ENCODE peak calls at places on chromosomes 13 and 19, in four cellular contexts. O, N, V and D are unnamed samples.

GRCh38 chr13:45511310-45512147 is 46.8 kb downstream of the COG3 start:
- DNase-seq in O (peak; percentile 83), N (peak; percentile 79), V (peak; percentile 85), D (peak; percentile 78)

GRCh38 chr19:5585461-5586299 is 17.9 kb upstream of the TINCR start:
- DNase-seq in O (no peak), N (peak; percentile 33), V (no peak), D (no peak)

GRCh38 chr19:29278716-29279115 is 65.8 kb upstream of the UQCRFS1 start:
- DNase-seq in O (no peak), N (no peak), V (no peak), D (no peak)

GRCh38 chr19:10431943-10432735 is 11.8 kb downstream of the PDE4A start:
- DNase-seq in O (no peak), N (no peak), V (peak; percentile 58), D (peak; percentile 80)

GRCh38 chr13:95438297-95438696 is 114.2 kb upstream of the CLDN10 start:
- DNase-seq in O (no peak), N (no peak), V (peak; percentile 72), D (no peak)

GRCh38 chr13:95296326-95296939 is 4.8 kb downstream of the ABCC4 start:
- DNase-seq in O (no peak), N (no peak), V (peak; percentile 25), D (peak; percentile 39)

GRCh38 chr13:44013666-44014291 is 134.1 kb downstream of the LACC1 start:
- DNase-seq in O (peak; percentile 77), N (peak; percentile 84), V (peak; percentile 50), D (peak; percentile 61)

GRCh38 chr19:45782820-45783785 is 813 bp upstream of the DMPK start:
- DNase-seq in O (peak; percentile 71), N (peak; percentile 46), V (peak; percentile 56), D (peak; percentile 92)

GRCh38 chr13:25170554-25171107 is 1.5 kb downstream of the AMER2 start:
- DNase-seq in O (no peak), N (no peak), V (peak; percentile 4), D (peak; percentile 9)

GRCh38 chr19:11096210-11096841 is 7.1 kb downstream of the LDLR start:
- DNase-seq in O (peak; percentile 47), N (peak; percentile 92), V (peak; percentile 85), D (peak; percentile 75)

GRCh38 chr13:75566658-75567057 is 17.1 kb downstream of the UCHL3 start:
- DNase-seq in O (peak; percentile 71), N (peak; percentile 67), V (peak; percentile 67), D (peak; percentile 70)

GRCh38 chr13:21674271-21675009 is 3.6 kb downstream of the FGF9 start:
- DNase-seq in O (no peak), N (no peak), V (no peak), D (peak; percentile 42)

GRCh38 chr13:52862358-52863206 is 14.1 kb upstream of the PCDH8 start:
- DNase-seq in O (no peak), N (no peak), V (peak; percentile 8), D (peak; percentile 6)

GRCh38 chr13:99415014-99415650 is 86.1 kb upstream of the TM9SF2 start:
- DNase-seq in O (no peak), N (no peak), V (no peak), D (no peak)

GRCh38 chr19:55831846-55832245 is at the start of gene NLRP11:
- DNase-seq in O (no peak), N (no peak), V (no peak), D (no peak)

GRCh38 chr19:1151917-1152601 is 22.0 kb downstream of the SBNO2 start:
- DNase-seq in O (no peak), N (no peak), V (peak; percentile 72), D (peak; percentile 80)

GRCh38 chr19:45477713-45478453 is 10.1 kb downstream of the FOSB start:
- DNase-seq in O (no peak), N (no peak), V (no peak), D (peak; percentile 89)

GRCh38 chr13:98222081-98222554 is 45.0 kb upstream of the RNF113B start:
- DNase-seq in O (peak; percentile 77), N (peak; percentile 58), V (peak; percentile 41), D (peak; percentile 24)